ENCODE peak calls at places on chromosomes 6 and 20, in eight cellular contexts. One of them, this sample, is unnamed.

GRCh38 chr6:35451354-35452185 is 568 bp upstream of the FANCE start:
- DNase-seq in ascending aorta: no peak
- DNase-seq in heart left ventricle: no peak
- DNase-seq in stomach: no peak
- DNase-seq in upper lobe of right lung: no peak
- DNase-seq in A549: no peak
- DNase-seq in HepG2: no peak
- DNase-seq in pancreas: no peak
- DNase-seq in this sample: no peak

GRCh38 chr6:129031051-129031599 is 148.2 kb downstream of the LAMA2 start:
- DNase-seq in ascending aorta: no peak
- DNase-seq in heart left ventricle: no peak
- DNase-seq in stomach: no peak
- DNase-seq in upper lobe of right lung: no peak
- DNase-seq in A549: no peak
- DNase-seq in HepG2: no peak
- DNase-seq in pancreas: no peak
- DNase-seq in this sample: no peak

GRCh38 chr6:72212686-72213085 is 326.3 kb downstream of the RIMS1 start:
- DNase-seq in ascending aorta: no peak
- DNase-seq in heart left ventricle: no peak
- DNase-seq in stomach: no peak
- DNase-seq in upper lobe of right lung: no peak
- DNase-seq in A549: no peak
- DNase-seq in HepG2: no peak
- DNase-seq in pancreas: no peak
- DNase-seq in this sample: no peak

GRCh38 chr6:15062311-15063252 is 183.3 kb upstream of the JARID2 start:
- DNase-seq in ascending aorta: no peak
- DNase-seq in heart left ventricle: no peak
- DNase-seq in stomach: no peak
- DNase-seq in upper lobe of right lung: no peak
- DNase-seq in A549: no peak
- DNase-seq in HepG2: no peak
- DNase-seq in pancreas: no peak
- DNase-seq in this sample: no peak

GRCh38 chr6:54737247-54737646 is 109.3 kb upstream of the FAM83B start:
- DNase-seq in ascending aorta: no peak
- DNase-seq in heart left ventricle: no peak
- DNase-seq in stomach: no peak
- DNase-seq in upper lobe of right lung: peak; percentile 21
- DNase-seq in A549: no peak
- DNase-seq in HepG2: peak; percentile 28
- DNase-seq in pancreas: no peak
- DNase-seq in this sample: no peak

GRCh38 chr20:31572042-31572700 is 32.9 kb upstream of the ID1 start:
- DNase-seq in ascending aorta: no peak
- DNase-seq in heart left ventricle: no peak
- DNase-seq in stomach: no peak
- DNase-seq in upper lobe of right lung: no peak
- DNase-seq in A549: no peak
- DNase-seq in HepG2: no peak
- DNase-seq in pancreas: no peak
- DNase-seq in this sample: no peak

GRCh38 chr6:149820506-149820905 is 43.7 kb downstream of the LRP11 start:
- DNase-seq in ascending aorta: no peak
- DNase-seq in heart left ventricle: no peak
- DNase-seq in stomach: no peak
- DNase-seq in upper lobe of right lung: no peak
- DNase-seq in A549: no peak
- DNase-seq in HepG2: no peak
- DNase-seq in pancreas: no peak
- DNase-seq in this sample: no peak

GRCh38 chr20:13231031-13231752 is 10.1 kb downstream of the ISM1 start:
- DNase-seq in ascending aorta: no peak
- DNase-seq in heart left ventricle: no peak
- DNase-seq in stomach: no peak
- DNase-seq in upper lobe of right lung: no peak
- DNase-seq in A549: no peak
- DNase-seq in HepG2: no peak
- DNase-seq in pancreas: no peak
- DNase-seq in this sample: no peak

GRCh38 chr6:85191656-85192055 is 258.2 kb upstream of the NT5E start:
- DNase-seq in ascending aorta: no peak
- DNase-seq in heart left ventricle: no peak
- DNase-seq in stomach: no peak
- DNase-seq in upper lobe of right lung: no peak
- DNase-seq in A549: no peak
- DNase-seq in HepG2: no peak
- DNase-seq in pancreas: no peak
- DNase-seq in this sample: no peak

GRCh38 chr6:34302929-34303328 is 54.1 kb upstream of the SMIM29 start:
- DNase-seq in ascending aorta: no peak
- DNase-seq in heart left ventricle: no peak
- DNase-seq in stomach: no peak
- DNase-seq in upper lobe of right lung: no peak
- DNase-seq in A549: no peak
- DNase-seq in HepG2: no peak
- DNase-seq in pancreas: no peak
- DNase-seq in this sample: no peak
- H3K4me1 ChIP-seq in ascending aorta: peaks cover 15% of the 10 kb centered on the region
- H3K4me1 ChIP-seq in heart left ventricle: peaks cover 80% of the 10 kb centered on the region
- H3K4me1 ChIP-seq in stomach: peaks cover 18% of the 10 kb centered on the region
- H3K4me1 ChIP-seq in upper lobe of right lung: peaks cover 14% of the 10 kb centered on the region
- H3K4me1 ChIP-seq in A549: peaks cover 10% of the 10 kb centered on the region
- H3K4me1 ChIP-seq in HepG2: peaks cover 27% of the 10 kb centered on the region
- H3K4me1 ChIP-seq in pancreas: peaks cover 16% of the 10 kb centered on the region
- H3K4me1 ChIP-seq in this sample: peaks cover 11% of the 10 kb centered on the region

GRCh38 chr6:3228791-3229565 is 1.5 kb upstream of the TUBB2B start:
- DNase-seq in ascending aorta: no peak
- DNase-seq in heart left ventricle: no peak
- DNase-seq in stomach: no peak
- DNase-seq in upper lobe of right lung: peak; percentile 69
- DNase-seq in A549: no peak
- DNase-seq in HepG2: no peak
- DNase-seq in pancreas: no peak
- DNase-seq in this sample: peak; percentile 67
- H3K4me3 ChIP-seq in ascending aorta: peak overlapping the region; percentile 58
- H3K4me3 ChIP-seq in heart left ventricle: peak overlapping the region; percentile 0
- H3K4me3 ChIP-seq in stomach: peak overlapping the region; percentile 39
- H3K4me3 ChIP-seq in upper lobe of right lung: peak overlapping the region; percentile 25
- H3K4me3 ChIP-seq in A549: no peak overlapping the region
- H3K4me3 ChIP-seq in HepG2: peak overlapping the region; percentile 30
- H3K4me3 ChIP-seq in pancreas: no peak overlapping the region
- H3K4me3 ChIP-seq in this sample: peak overlapping the region; percentile 48

GRCh38 chr6:24401458-24401857 is 1.3 kb upstream of the MRS2 start:
- DNase-seq in ascending aorta: no peak
- DNase-seq in heart left ventricle: no peak
- DNase-seq in stomach: no peak
- DNase-seq in upper lobe of right lung: no peak
- DNase-seq in A549: no peak
- DNase-seq in HepG2: peak; percentile 49
- DNase-seq in pancreas: no peak
- DNase-seq in this sample: no peak
- H3K27ac ChIP-seq in ascending aorta: no peak overlapping the region
- H3K27ac ChIP-seq in heart left ventricle: no peak overlapping the region
- H3K27ac ChIP-seq in stomach: no peak overlapping the region
- H3K27ac ChIP-seq in upper lobe of right lung: no peak overlapping the region
- H3K27ac ChIP-seq in A549: no peak overlapping the region
- H3K27ac ChIP-seq in HepG2: no peak overlapping the region
- H3K27ac ChIP-seq in pancreas: no peak overlapping the region
- H3K27ac ChIP-seq in this sample: no peak overlapping the region

GRCh38 chr6:31729979-31730630 is 1.0 kb upstream of the DDAH2 start:
- DNase-seq in ascending aorta: peak; percentile 65
- DNase-seq in heart left ventricle: peak; percentile 93
- DNase-seq in stomach: peak; percentile 83
- DNase-seq in upper lobe of right lung: peak; percentile 90
- DNase-seq in A549: peak; percentile 53
- DNase-seq in HepG2: peak; percentile 36
- DNase-seq in pancreas: peak; percentile 82
- DNase-seq in this sample: peak; percentile 98

GRCh38 chr6:31733734-31734133 is 2.6 kb downstream of the CLIC1 start:
- DNase-seq in ascending aorta: no peak
- DNase-seq in heart left ventricle: no peak
- DNase-seq in stomach: no peak
- DNase-seq in upper lobe of right lung: no peak
- DNase-seq in A549: no peak
- DNase-seq in HepG2: no peak
- DNase-seq in pancreas: no peak
- DNase-seq in this sample: no peak

GRCh38 chr6:31730631-31731086 is 1.6 kb upstream of the DDAH2 start:
- DNase-seq in ascending aorta: no peak
- DNase-seq in heart left ventricle: no peak
- DNase-seq in stomach: no peak
- DNase-seq in upper lobe of right lung: no peak
- DNase-seq in A549: no peak
- DNase-seq in HepG2: no peak
- DNase-seq in pancreas: no peak
- DNase-seq in this sample: no peak

GRCh38 chr6:31734247-31734702 is 2.1 kb downstream of the CLIC1 start:
- DNase-seq in ascending aorta: no peak
- DNase-seq in heart left ventricle: no peak
- DNase-seq in stomach: no peak
- DNase-seq in upper lobe of right lung: no peak
- DNase-seq in A549: no peak
- DNase-seq in HepG2: no peak
- DNase-seq in pancreas: no peak
- DNase-seq in this sample: no peak

DNA sequence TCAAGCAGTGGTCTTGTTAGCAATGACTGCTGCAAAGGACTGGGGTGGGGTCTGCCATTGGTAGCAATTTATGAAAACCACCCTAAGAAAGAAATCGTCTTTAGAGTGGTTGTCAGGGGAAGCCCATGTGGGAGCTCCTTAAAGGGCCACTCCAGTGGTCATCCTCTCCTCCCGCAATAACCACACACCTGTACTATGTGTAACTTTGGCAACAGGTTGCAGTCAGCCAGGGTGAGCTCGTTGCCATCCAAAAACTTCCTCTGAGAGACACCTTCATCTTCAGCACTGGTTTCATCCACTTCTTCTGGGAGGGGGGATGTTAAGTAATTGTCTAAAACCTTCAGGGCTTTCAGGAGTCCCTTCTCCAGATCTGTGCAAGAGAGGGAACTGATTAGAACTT is 2.9 kb upstream of the DDAH2 start:
- DNase-seq in ascending aorta: no peak
- DNase-seq in heart left ventricle: no peak
- DNase-seq in stomach: no peak
- DNase-seq in upper lobe of right lung: no peak
- DNase-seq in A549: no peak
- DNase-seq in HepG2: no peak
- DNase-seq in pancreas: no peak
- DNase-seq in this sample: no peak
- H3K4me1 ChIP-seq in ascending aorta: peaks cover 26% of the 10 kb centered on the region
- H3K4me1 ChIP-seq in heart left ventricle: peaks cover 70% of the 10 kb centered on the region
- H3K4me1 ChIP-seq in stomach: peaks cover 69% of the 10 kb centered on the region
- H3K4me1 ChIP-seq in upper lobe of right lung: peaks cover 50% of the 10 kb centered on the region
- H3K4me1 ChIP-seq in A549: peaks cover 23% of the 10 kb centered on the region
- H3K4me1 ChIP-seq in HepG2: peaks cover 62% of the 10 kb centered on the region
- H3K4me1 ChIP-seq in pancreas: peaks cover 5% of the 10 kb centered on the region
- H3K4me1 ChIP-seq in this sample: peaks cover 9% of the 10 kb centered on the region

GRCh38 chr6:119814609-119815400 is 465.2 kb upstream of the MAN1A1 start:
- DNase-seq in ascending aorta: no peak
- DNase-seq in heart left ventricle: no peak
- DNase-seq in stomach: no peak
- DNase-seq in upper lobe of right lung: no peak
- DNase-seq in A549: no peak
- DNase-seq in HepG2: no peak
- DNase-seq in pancreas: no peak
- DNase-seq in this sample: no peak
- H3K4me3 ChIP-seq in ascending aorta: no peak overlapping the region
- H3K4me3 ChIP-seq in heart left ventricle: no peak overlapping the region
- H3K4me3 ChIP-seq in stomach: no peak overlapping the region
- H3K4me3 ChIP-seq in upper lobe of right lung: no peak overlapping the region
- H3K4me3 ChIP-seq in A549: no peak overlapping the region
- H3K4me3 ChIP-seq in HepG2: no peak overlapping the region
- H3K4me3 ChIP-seq in pancreas: no peak overlapping the region
- H3K4me3 ChIP-seq in this sample: no peak overlapping the region

GRCh38 chr6:131292145-131292938 is 157.1 kb downstream of the AKAP7 start:
- DNase-seq in ascending aorta: no peak
- DNase-seq in heart left ventricle: no peak
- DNase-seq in stomach: no peak
- DNase-seq in upper lobe of right lung: no peak
- DNase-seq in A549: no peak
- DNase-seq in HepG2: peak; percentile 8
- DNase-seq in pancreas: no peak
- DNase-seq in this sample: no peak
- H3K27ac ChIP-seq in ascending aorta: no peak overlapping the region
- H3K27ac ChIP-seq in heart left ventricle: no peak overlapping the region
- H3K27ac ChIP-seq in stomach: no peak overlapping the region
- H3K27ac ChIP-seq in upper lobe of right lung: no peak overlapping the region
- H3K27ac ChIP-seq in A549: no peak overlapping the region
- H3K27ac ChIP-seq in HepG2: no peak overlapping the region
- H3K27ac ChIP-seq in pancreas: no peak overlapping the region
- H3K27ac ChIP-seq in this sample: no peak overlapping the region

GRCh38 chr20:25247666-25248500 is at the start of gene PYGB:
- DNase-seq in ascending aorta: no peak
- DNase-seq in heart left ventricle: peak; percentile 79
- DNase-seq in stomach: peak; percentile 81
- DNase-seq in upper lobe of right lung: peak; percentile 92
- DNase-seq in A549: peak; percentile 94
- DNase-seq in HepG2: peak; percentile 78
- DNase-seq in pancreas: peak; percentile 82
- DNase-seq in this sample: peak; percentile 80
- H3K4me1 ChIP-seq in ascending aorta: peaks cover 12% of the 10 kb centered on the region
- H3K4me1 ChIP-seq in heart left ventricle: peaks cover 51% of the 10 kb centered on the region
- H3K4me1 ChIP-seq in stomach: peaks cover 52% of the 10 kb centered on the region
- H3K4me1 ChIP-seq in upper lobe of right lung: peaks cover 26% of the 10 kb centered on the region
- H3K4me1 ChIP-seq in A549: peaks cover 54% of the 10 kb centered on the region
- H3K4me1 ChIP-seq in HepG2: peaks cover 55% of the 10 kb centered on the region
- H3K4me1 ChIP-seq in pancreas: no peaks in the 10 kb centered on the region
- H3K4me1 ChIP-seq in this sample: peaks cover 14% of the 10 kb centered on the region